ENCODE peak calls at places on chromosomes 4 and X, in ten cellular contexts. J is B cell; C is mucosa of descending colon; N is astrocyte; O is A549; G is stimulated activated naive CD8-positive, alpha-beta T cell treated with anti-CD3 and anti-CD28 coated beads, Interleukin-15, Interleukin-2, amounts not matched to agents 100 U/mL and 50 U/mL, for 24 hours; M is naive B cell; P is EH; K is mesothelial cell of epicardium; B is body of pancreas. W is an unnamed sample.

GRCh38 chrX:7191681-7192110 is 43.7 kb upstream of the PUDP start:
- DNase-seq in J (no peak), C (no peak), N (no peak), O (no peak), G (no peak), M (no peak), P (no peak), K (no peak), B (no peak), W (no peak)

GRCh38 chr4:24260922-24261581 is 323.3 kb downstream of the DHX15 start:
- DNase-seq in J (no peak), C (no peak), N (peak), O (no peak), G (no peak), M (no peak), P (no peak), K (no peak), B (no peak), W (peak)

GRCh38 chrX:100625985-100626491 is 10.6 kb downstream of the TSPAN6 start:
- DNase-seq in J (no peak), C (no peak), N (peak), O (no peak), G (no peak), M (peak), P (no peak), K (no peak), B (no peak), W (no peak)

GRCh38 chrX:68834371-68835103 is 5.7 kb downstream of the EFNB1 start:
- DNase-seq in J (no peak), C (peak), N (no peak), O (no peak), G (no peak), M (no peak), P (no peak), K (peak), B (no peak), W (no peak)

GRCh38 chr4:48575964-48576363 is 85.9 kb downstream of the ZAR1 start:
- DNase-seq in J (no peak), C (no peak), N (peak), O (no peak), G (no peak), M (no peak), P (peak), K (no peak), B (no peak), W (no peak)

GRCh38 chr4:174999407-174999806 is 81.2 kb downstream of the ADAM29 start:
- DNase-seq in J (no peak), C (no peak), N (peak), O (no peak), G (no peak), M (no peak), P (peak), K (no peak), B (no peak), W (no peak)

GRCh38 chrX:153906126-153906917 is 1.8 kb downstream of the AVPR2 start:
- DNase-seq in J (no peak), C (no peak), N (no peak), O (no peak), G (peak), M (no peak), P (no peak), K (no peak), B (no peak), W (no peak)

GRCh38 chrX:100328342-100328741 is 81.7 kb downstream of the PCDH19 start:
- DNase-seq in J (no peak), C (no peak), N (no peak), O (no peak), G (no peak), M (no peak), P (no peak), K (no peak), B (no peak), W (no peak)

GRCh38 chrX:32289356-32289755 is 922.0 kb downstream of the DMD start:
- DNase-seq in J (no peak), C (no peak), N (no peak), O (no peak), G (no peak), M (no peak), P (no peak), K (no peak), B (no peak), W (no peak)

GRCh38 chr4:7291372-7292135 is 99.2 kb downstream of the SORCS2 start:
- DNase-seq in J (no peak), C (peak), N (peak), O (no peak), G (no peak), M (no peak), P (peak), K (no peak), B (no peak), W (no peak)

GRCh38 chr4:109886303-109886702 is 26.4 kb upstream of the EGF start:
- DNase-seq in J (no peak), C (no peak), N (no peak), O (no peak), G (no peak), M (no peak), P (no peak), K (no peak), B (no peak), W (no peak)

W was measured in NCI-H226.